ENCODE peak calls at places on chromosomes 3 and 15, in six cellular contexts. F, A, D, R, G and K are unnamed samples. For H3K27me3 and H3K4me1, the result is how much of the 10 kb centered on the place peaks cover.

GRCh38 chr15:64010719-64011118 is 35.6 kb downstream of the DAPK2 start:
- DNase-seq in F (no peak), A (peak), D (no peak), R (peak), G (peak), K (peak)

GRCh38 chr3:150410311-150411105 is 2.4 kb downstream of the TSC22D2 start:
- DNase-seq in F (peak), A (peak), D (no peak), R (peak), G (peak), K (peak)

GRCh38 chr3:140384028-140384771 is 293.7 kb upstream of the TRIM42 start:
- DNase-seq in F (peak), A (no peak), D (no peak), R (no peak), G (no peak), K (no peak)

GRCh38 chr15:68644088-68644904 is 65.5 kb downstream of the CORO2B start:
- DNase-seq in F (no peak), A (no peak), D (no peak), R (peak), G (peak), K (peak)

GRCh38 chr15:42156266-42156922 is at the start of gene PLA2G4F:
- DNase-seq in F (peak), A (peak), D (no peak), R (no peak), G (no peak), K (peak)

GRCh38 chr15:52559583-52559982 is 9.2 kb downstream of the ARPP19 start:
- DNase-seq in F (no peak), A (no peak), D (no peak), R (peak), G (peak), K (no peak)

GRCh38 chr15:66234798-66235197 is 18.8 kb downstream of the MEGF11 start:
- DNase-seq in F (no peak), A (no peak), D (no peak), R (no peak), G (no peak), K (no peak)

GRCh38 chr3:141414800-141415462 is 46.6 kb downstream of the ZBTB38 start:
- DNase-seq in F (no peak), A (no peak), D (no peak), R (peak), G (peak), K (no peak)

GRCh38 chr3:3509665-3510064 is 289.6 kb upstream of the LRRN1 start:
- DNase-seq in F (no peak), A (no peak), D (no peak), R (no peak), G (no peak), K (no peak)

GRCh38 chr15:62606376-62607164 is 436.0 kb upstream of the TPM1 start:
- DNase-seq in F (no peak), A (peak), D (no peak), R (peak), G (peak), K (no peak)

GRCh38 chr15:72285927-72286516 is 13.7 kb upstream of the PARP6 start:
- DNase-seq in F (peak), A (peak), D (no peak), R (peak), G (peak), K (peak)

GRCh38 chr3:156631323-156631722 is 43.1 kb upstream of the TIPARP start:
- DNase-seq in F (no peak), A (no peak), D (no peak), R (peak), G (no peak), K (no peak)

GRCh38 chr3:123871946-123872345 is 12.2 kb downstream of the MYLK start:
- DNase-seq in F (no peak), A (no peak), D (no peak), R (no peak), G (peak), K (no peak)

DNA sequence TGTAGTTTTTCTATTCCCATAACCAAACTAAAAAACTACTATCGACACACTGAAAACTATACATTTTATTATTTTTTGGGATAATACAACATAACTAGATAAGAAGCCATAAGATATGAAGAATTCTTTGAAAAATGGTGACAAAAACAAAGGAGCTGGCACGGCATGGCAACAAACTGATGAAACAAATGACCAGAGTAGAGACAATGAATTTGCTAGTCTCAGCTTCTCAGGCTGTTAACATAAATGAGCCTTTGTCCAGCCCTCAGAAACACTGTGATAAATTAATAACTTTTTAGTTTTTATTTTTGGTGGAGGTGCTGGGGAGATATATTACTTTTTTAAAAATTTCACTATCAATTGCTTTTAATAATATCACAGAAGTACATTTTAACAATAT is 100.7 kb downstream of the SMARCC1 start:
- DNase-seq in F (no peak), A (no peak), D (no peak), R (no peak), G (no peak), K (no peak)
- H3K27me3 ChIP-seq in F (under half), A (under half), D (under half), R (under half), G (under half), K (under half)

DNA sequence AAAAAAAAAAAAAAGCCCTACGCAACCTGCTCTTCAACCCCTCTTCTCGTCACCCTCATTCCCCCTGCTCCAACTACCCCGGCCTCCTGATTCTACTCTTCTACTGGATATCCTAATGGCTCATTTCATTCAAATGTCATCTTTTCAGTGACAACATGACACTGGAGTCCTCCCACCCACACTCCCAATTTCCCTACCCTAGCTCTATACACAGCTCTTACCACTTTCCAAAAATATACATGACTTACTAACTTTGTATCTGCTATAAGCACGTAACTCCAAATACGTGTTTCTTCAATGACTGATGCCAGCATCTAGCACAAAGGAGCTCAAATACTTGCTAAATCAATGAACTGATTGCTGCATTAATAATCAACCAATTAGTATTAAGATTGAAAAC is 11.4 kb downstream of the UBP1 start:
- DNase-seq in F (no peak), A (no peak), D (no peak), R (no peak), G (no peak), K (no peak)
- H3K4me1 ChIP-seq in F (under half), A (under half), D (under half), R (under half), G (under half), K (under half)

DNA sequence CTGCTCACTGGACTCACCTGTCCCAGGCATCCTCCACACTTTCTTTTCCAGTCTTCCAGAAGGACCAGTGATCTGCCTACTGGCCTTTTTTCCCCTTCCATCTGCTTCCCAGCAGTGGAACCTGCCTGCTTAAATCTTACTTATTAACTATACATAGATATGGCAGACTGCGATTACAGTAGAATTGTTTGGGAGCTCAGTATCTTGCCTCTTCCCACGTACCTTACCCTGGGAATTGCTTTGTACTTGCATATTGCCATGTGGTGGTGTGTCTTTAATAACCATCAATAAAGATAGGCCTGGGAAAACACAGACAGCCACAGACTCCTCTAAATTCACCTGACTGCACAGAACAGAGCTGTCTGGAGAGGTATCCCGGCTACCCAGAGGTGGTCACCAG is 11.7 kb upstream of the HES1 start:
- DNase-seq in F (no peak), A (no peak), D (no peak), R (no peak), G (no peak), K (no peak)
- H3K4me2 ChIP-seq in F (no peak), A (no peak), D (no peak), R (no peak), G (no peak), K (no peak)

GRCh38 chr3:169661567-169662214 is 1.8 kb downstream of the MECOM start:
- DNase-seq in F (peak), A (peak), D (peak), R (peak), G (peak), K (peak)

GRCh38 chr3:169659858-169660614 is 3.5 kb downstream of the MECOM start:
- DNase-seq in F (no peak), A (no peak), D (peak), R (no peak), G (no peak), K (no peak)

GRCh38 chr3:169659096-169659521 is 4.4 kb downstream of the MECOM start:
- DNase-seq in F (no peak), A (no peak), D (peak), R (no peak), G (no peak), K (peak)

GRCh38 chr3:169662215-169663070 is 1.1 kb downstream of the MECOM start:
- DNase-seq in F (peak), A (peak), D (peak), R (peak), G (peak), K (peak)

GRCh38 chr3:169660709-169661566 is 2.6 kb downstream of the MECOM start:
- DNase-seq in F (peak), A (no peak), D (peak), R (peak), G (peak), K (no peak)
- H3K27me3 ChIP-seq in F (under half), A (under half), D (under half), R (half or more), G (under half), K (under half)

GRCh38 chr15:40927497-40928346 is 1.4 kb upstream of the DLL4 start:
- DNase-seq in F (peak), A (no peak), D (no peak), R (peak), G (no peak), K (no peak)

GRCh38 chr15:40926659-40927496 is 2.3 kb upstream of the DLL4 start:
- DNase-seq in F (no peak), A (no peak), D (no peak), R (no peak), G (no peak), K (no peak)

GRCh38 chr15:40928351-40928974 is 677 bp upstream of the DLL4 start:
- DNase-seq in F (peak), A (peak), D (no peak), R (no peak), G (no peak), K (peak)

GRCh38 chr15:40925495-40925862 is 3.7 kb upstream of the DLL4 start:
- DNase-seq in F (no peak), A (no peak), D (no peak), R (no peak), G (no peak), K (no peak)

DNA sequence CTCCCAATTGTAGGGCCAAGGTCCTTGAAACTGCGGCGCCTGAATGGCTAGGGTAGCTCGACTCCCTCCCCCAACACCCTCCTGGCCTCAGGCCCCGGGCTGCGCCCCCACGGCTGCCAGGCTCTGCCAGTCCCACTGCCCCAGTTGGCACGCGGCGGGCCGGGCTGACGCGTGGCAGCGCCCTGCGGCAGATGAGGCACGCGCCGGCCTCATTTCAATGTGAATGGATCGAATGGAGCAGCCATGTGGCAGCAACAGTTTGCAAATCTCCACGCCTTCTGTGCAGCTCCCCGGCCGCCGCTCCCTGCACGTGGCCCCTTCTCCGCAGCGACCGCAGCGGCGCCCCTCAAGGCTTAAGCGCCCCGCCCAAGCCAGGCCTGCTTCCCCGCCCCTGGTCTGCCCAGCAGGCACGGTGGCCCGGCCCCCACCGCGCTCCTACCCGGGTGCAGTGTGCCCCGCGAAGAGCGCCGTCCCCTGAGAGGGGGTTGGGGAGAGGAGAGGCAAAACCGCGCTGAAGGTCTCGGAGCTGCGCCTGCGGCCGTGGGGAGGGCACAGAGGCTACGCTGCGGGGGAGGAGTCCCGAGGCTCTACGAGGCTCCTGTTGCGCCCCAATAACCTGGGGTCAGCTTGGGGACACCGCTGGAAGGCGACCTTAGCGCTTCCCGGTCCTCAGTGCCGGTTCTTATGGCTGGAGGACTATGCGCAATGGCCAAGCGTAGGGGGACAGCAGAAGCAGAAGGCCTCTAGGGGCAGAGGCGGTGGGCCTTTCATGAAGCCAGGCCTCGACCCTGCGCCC is 3.1 kb upstream of the DLL4 start:
- DNase-seq in F (no peak), A (peak), D (no peak), R (peak), G (peak), K (peak)
- H3K4me1 ChIP-seq in F (under half), A (under half), D (under half), R (under half), G (under half), K (under half)

GRCh38 chr15:74257105-74257504 is 21.0 kb downstream of the CCDC33 start:
- DNase-seq in F (no peak), A (no peak), D (no peak), R (no peak), G (no peak), K (no peak)
- H3K4me2 ChIP-seq in F (no peak), A (no peak), D (no peak), R (no peak), G (no peak), K (no peak)

DNA sequence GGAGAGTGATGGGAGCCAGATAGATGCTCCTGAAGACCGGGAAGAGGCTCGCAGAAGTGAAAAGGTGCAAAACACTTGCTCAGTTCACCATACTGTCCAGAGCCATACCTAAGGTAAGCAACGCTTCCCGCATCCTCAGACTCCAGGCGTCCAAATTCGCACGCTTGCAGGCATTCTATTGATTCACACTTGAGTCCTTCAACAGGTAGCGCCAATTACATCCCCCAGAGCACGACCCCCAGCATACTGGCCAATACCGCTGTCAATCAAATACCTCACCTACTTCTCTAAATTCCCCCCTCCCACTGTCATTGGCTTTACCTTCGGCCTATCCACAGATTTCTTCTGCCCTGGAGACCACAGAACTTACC is 361 bp upstream of the STXBP5L start:
- DNase-seq in F (no peak), A (no peak), D (no peak), R (no peak), G (no peak), K (no peak)
- H3K27me3 ChIP-seq in F (under half), A (under half), D (under half), R (under half), G (under half), K (under half)

GRCh38 chr3:31880020-31880419 is 101.0 kb downstream of the OSBPL10 start:
- DNase-seq in F (no peak), A (no peak), D (no peak), R (peak), G (no peak), K (peak)

GRCh38 chr3:31878231-31878838 is 102.7 kb downstream of the OSBPL10 start:
- DNase-seq in F (no peak), A (no peak), D (no peak), R (peak), G (peak), K (no peak)

GRCh38 chr3:31880482-31881078 is 100.5 kb downstream of the OSBPL10 start:
- DNase-seq in F (no peak), A (no peak), D (no peak), R (no peak), G (no peak), K (no peak)

GRCh38 chr3:31877559-31877958 is 103.5 kb downstream of the OSBPL10 start:
- DNase-seq in F (no peak), A (no peak), D (no peak), R (no peak), G (no peak), K (no peak)

DNA sequence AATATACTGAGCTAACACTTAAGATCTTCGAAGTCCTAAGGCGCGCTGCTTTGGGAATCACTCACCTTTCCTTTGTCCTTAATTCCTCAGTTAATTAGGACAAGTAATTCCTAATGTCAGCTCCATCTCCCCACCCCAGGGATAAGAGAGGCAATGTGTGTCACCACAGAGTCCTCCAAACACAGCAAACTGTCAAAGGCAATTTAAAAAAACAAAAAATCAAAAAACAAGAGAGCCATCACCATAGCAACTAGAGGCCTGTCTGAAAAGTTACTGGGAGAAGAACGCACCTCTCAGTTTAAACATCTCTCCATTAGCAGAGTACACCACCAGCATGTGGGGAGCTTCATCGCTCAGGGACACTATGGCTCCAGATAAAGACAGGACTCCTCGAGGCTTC is 101.7 kb downstream of the OSBPL10 start:
- DNase-seq in F (no peak), A (no peak), D (no peak), R (no peak), G (no peak), K (no peak)
- H3K4me1 ChIP-seq in F (under half), A (under half), D (under half), R (under half), G (under half), K (under half)

GRCh38 chr15:73600413-73601050 is 32.7 kb downstream of the NPTN start:
- DNase-seq in F (no peak), A (no peak), D (no peak), R (no peak), G (no peak), K (no peak)
- H3K4me2 ChIP-seq in F (no peak), A (peak), D (peak), R (peak), G (peak), K (no peak)

GRCh38 chr15:96330450-96331140 is at the start of gene NR2F2:
- DNase-seq in F (peak), A (peak), D (peak), R (peak), G (peak), K (peak)
- H3K27me3 ChIP-seq in F (under half), A (under half), D (under half), R (under half), G (under half), K (half or more)